ENCODE peak calls at places on chromosomes 16 and 17, in ten cellular contexts. U, H, C, S, O, Y, A, R, B and M are unnamed samples. For H3K9me3, the result is how much of the 10 kb centered on the place peaks cover.

GRCh38 chr17:18257747-18258355 is 687 bp downstream of the FLII start:
- DNase-seq in Y (no peak), O (peak), A (peak), H (peak), C (peak), S (peak), B (peak), R (peak), U (peak), M (peak)

GRCh38 chr16:8788578-8789172 is 8.8 kb downstream of the TMEM186 start:
- DNase-seq in O (no peak), Y (no peak), S (no peak), B (peak), C (no peak), R (no peak), U (no peak), A (no peak), H (no peak), M (no peak)

GRCh38 chr16:86355538-86355937 is 154.8 kb upstream of the FOXF1 start:
- DNase-seq in O (peak), Y (no peak), C (no peak), U (peak), H (no peak), A (no peak), R (no peak), B (no peak), S (no peak), M (no peak)

GRCh38 chr17:72426948-72427760 is 306.3 kb downstream of the SOX9 start:
- DNase-seq in B (peak), A (no peak), Y (no peak), S (no peak), H (no peak), C (no peak), O (no peak), R (no peak), U (no peak), M (no peak)

GRCh38 chr16:4327782-4328579 is 12.1 kb downstream of the GLIS2 start:
- DNase-seq in H (peak), A (peak), C (peak), Y (no peak), U (peak), B (peak), O (peak), R (no peak), S (peak), M (no peak)

GRCh38 chr17:82648761-82649474 is 674 bp upstream of the WDR45B start:
- DNase-seq in R (peak), U (no peak), H (peak), O (no peak), C (peak), A (peak), Y (no peak), B (no peak), S (peak), M (no peak)

GRCh38 chr16:85446846-85447656 is 166.1 kb upstream of the GSE1 start:
- DNase-seq in Y (peak), C (no peak), U (no peak), O (no peak), S (no peak), R (no peak), H (no peak), B (no peak), A (peak), M (peak)

GRCh38 chr17:4518901-4519300 is 20.2 kb downstream of the SPNS2 start:
- DNase-seq in O (no peak), C (no peak), U (no peak), Y (no peak), A (no peak), R (no peak), H (no peak), B (no peak), S (no peak), M (no peak)

GRCh38 chr16:23521037-23521743 is 10.9 kb upstream of the GGA2 start:
- DNase-seq in U (no peak), Y (no peak), B (no peak), A (no peak), C (no peak), R (no peak), S (no peak), O (no peak), H (no peak), M (no peak)

GRCh38 chr16:86996081-86996480 is 321.1 kb downstream of the C16orf95 start:
- DNase-seq in H (no peak), A (no peak), Y (no peak), O (no peak), B (no peak), S (no peak), R (no peak), U (no peak), C (no peak), M (no peak)

GRCh38 chr17:17403899-17404576 is 72.8 kb upstream of the MED9 start:
- DNase-seq in O (no peak), S (no peak), R (no peak), C (no peak), A (peak), Y (no peak), H (no peak), U (no peak), B (no peak), M (peak)

GRCh38 chr17:63445571-63446217 is 412 bp downstream of the CYB561 start:
- DNase-seq in R (peak), A (no peak), U (peak), S (peak), Y (no peak), B (peak), O (peak), H (no peak), C (peak), M (no peak)

GRCh38 chr17:80345841-80346497 is 69.0 kb upstream of the ENDOV start:
- DNase-seq in S (no peak), H (no peak), O (no peak), C (no peak), B (no peak), R (no peak), U (no peak), A (no peak), Y (no peak), M (no peak)

GRCh38 chr17:68452724-68453290 is 4.5 kb downstream of the WIPI1 start:
- DNase-seq in C (no peak), Y (no peak), U (no peak), R (no peak), S (no peak), O (no peak), H (no peak), A (no peak), B (no peak), M (no peak)

GRCh38 chr16:46743232-46743719 is 4.9 kb downstream of the MYLK3 start:
- DNase-seq in R (no peak), B (no peak), S (no peak), A (peak), O (peak), Y (no peak), C (peak), H (peak), U (peak), M (no peak)

GRCh38 chr16:79007614-79008013 is 592.9 kb downstream of the MAF start:
- DNase-seq in S (no peak), R (no peak), H (no peak), B (no peak), A (no peak), Y (no peak), O (no peak), U (no peak), C (no peak), M (no peak)
- H3K4me2 ChIP-seq in S (no peak), R (no peak), H (no peak), B (no peak), A (no peak), Y (no peak), O (no peak), U (no peak), C (no peak), M (no peak)

GRCh38 chr17:32995416-32995815 is 3.8 kb downstream of the SPACA3 start:
- DNase-seq in A (no peak), Y (no peak), O (no peak), S (no peak), B (no peak), C (no peak), R (no peak), H (no peak), U (no peak), M (no peak)

GRCh38 chr17:32998893-32999240 is 7.2 kb downstream of the SPACA3 start:
- DNase-seq in O (peak), U (peak), H (no peak), Y (no peak), A (no peak), C (no peak), R (peak), B (no peak), S (no peak), M (no peak)

GRCh38 chr17:32993977-32994376 is 2.3 kb downstream of the SPACA3 start:
- DNase-seq in O (no peak), U (no peak), Y (no peak), H (no peak), R (no peak), B (no peak), S (no peak), C (no peak), A (no peak), M (no peak)

GRCh38 chr17:33002245-33002644 is 10.6 kb downstream of the SPACA3 start:
- DNase-seq in U (no peak), R (no peak), H (no peak), S (no peak), C (no peak), B (no peak), Y (no peak), O (no peak), A (no peak), M (no peak)

GRCh38 chr17:32998111-32998892 is 6.7 kb downstream of the SPACA3 start:
- DNase-seq in S (peak), A (peak), O (peak), Y (no peak), B (peak), U (peak), C (peak), R (peak), H (peak), M (peak)
- H3K9me3 ChIP-seq in S (under half), A (under half), O (under half), Y (under half), B (under half), U (under half), C (under half), R (under half), H (under half), M (under half)

GRCh38 chr16:66895697-66895995 is 15.3 kb downstream of the PDP2 start:
- DNase-seq in A (no peak), H (no peak), Y (no peak), B (no peak), U (no peak), R (no peak), S (no peak), C (no peak), O (no peak), M (no peak)
- H3K4me2 ChIP-seq in A (no peak), H (no peak), Y (no peak), B (no peak), U (no peak), R (no peak), S (no peak), C (no peak), O (no peak), M (no peak)

GRCh38 chr17:52995127-52995526 is 827.6 kb upstream of the KIF2B start:
- DNase-seq in R (no peak), H (no peak), S (no peak), C (no peak), A (no peak), O (no peak), U (no peak), Y (no peak), B (no peak), M (no peak)
- H3K9me3 ChIP-seq in R (half or more), H (under half), S (under half), C (under half), A (under half), O (under half), U (under half), Y (under half), B (under half), M (under half)

GRCh38 chr16:56604966-56605365 is 3.4 kb upstream of the MT2A start:
- DNase-seq in R (no peak), H (no peak), C (no peak), U (no peak), O (no peak), A (no peak), Y (no peak), B (no peak), S (no peak), M (no peak)
- H3K4me2 ChIP-seq in R (no peak), H (no peak), C (no peak), U (no peak), O (no peak), A (no peak), Y (no peak), B (no peak), S (no peak), M (no peak)

GRCh38 chr17:58932956-58933355 is 173.7 kb downstream of the TRIM37 start:
- DNase-seq in O (no peak), A (no peak), R (peak), H (no peak), S (no peak), Y (no peak), B (no peak), C (no peak), U (no peak), M (no peak)

DNA sequence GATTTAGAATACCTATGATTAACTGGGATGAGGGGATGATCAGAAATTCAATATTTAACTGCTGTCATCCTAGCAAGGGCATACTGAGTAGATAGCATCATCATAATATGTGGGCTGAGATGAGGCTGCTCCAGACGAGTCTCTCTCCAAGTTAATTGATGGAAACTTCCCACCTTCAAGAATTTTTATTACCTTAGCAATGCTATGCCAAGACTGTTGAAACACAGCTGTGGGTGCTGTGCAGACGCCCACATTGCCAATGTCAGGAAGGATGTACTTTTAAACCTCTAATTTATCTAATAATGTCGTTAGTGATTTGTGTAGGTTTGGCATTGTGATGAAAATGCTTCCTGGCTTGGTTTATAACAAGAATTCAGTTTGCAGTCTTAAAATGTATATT is 170.4 kb downstream of the TRIM37 start:
- DNase-seq in O (no peak), S (no peak), U (no peak), A (no peak), C (no peak), Y (no peak), H (no peak), B (no peak), R (no peak), M (no peak)
- H3K9me3 ChIP-seq in O (under half), S (under half), U (under half), A (under half), C (under half), Y (under half), H (under half), B (under half), R (under half), M (under half)

GRCh38 chr16:561413-561794 is 1.2 kb downstream of the PRR35 start:
- DNase-seq in C (no peak), Y (no peak), B (no peak), S (no peak), U (no peak), R (no peak), H (no peak), A (no peak), O (no peak), M (no peak)

GRCh38 chr16:560221-560700 is at the start of gene PRR35:
- DNase-seq in O (no peak), U (no peak), A (no peak), Y (no peak), S (no peak), C (no peak), B (no peak), R (no peak), H (peak), M (no peak)

GRCh38 chr16:561957-562938 is 2.1 kb downstream of the PRR35 start:
- DNase-seq in Y (no peak), S (no peak), B (no peak), O (no peak), C (no peak), U (no peak), A (no peak), R (no peak), H (no peak), M (no peak)

GRCh38 chr16:559411-560207 is 585 bp upstream of the PRR35 start:
- DNase-seq in B (no peak), A (no peak), S (no peak), C (no peak), U (no peak), O (no peak), Y (no peak), H (no peak), R (no peak), M (no peak)

GRCh38 chr16:560701-561412 is 663 bp downstream of the PRR35 start:
- DNase-seq in B (no peak), S (no peak), U (no peak), O (no peak), A (no peak), Y (no peak), C (no peak), H (peak), R (no peak), M (no peak)
- H3K4me2 ChIP-seq in B (no peak), S (no peak), U (no peak), O (no peak), A (no peak), Y (no peak), C (no peak), H (no peak), R (no peak), M (no peak)